ENCODE peak calls at places on chromosomes 6 and 20, in four cellular contexts. S is WTC11, N is GM12878, O is K562. L is an unnamed sample.
A peak's percentile ranks its signal among the peaks of the same experiment; 100 is the strongest.

GRCh38 chr6:113048741-113049140 is 701.6 kb downstream of the RFPL4B start:
- DNase-seq in S (no peak), N (no peak), O (no peak), L (no peak)

GRCh38 chr20:56422131-56422823 is 10.2 kb downstream of the CASS4 start:
- DNase-seq in N (no peak), S (no peak), O (peak; percentile 41), L (no peak)

GRCh38 chr20:48932375-48932941 is 10.9 kb downstream of the ARFGEF2 start:
- DNase-seq in N (no peak), O (no peak), S (no peak), L (no peak)

GRCh38 chr20:50193169-50193850 is 2.7 kb downstream of the CEBPB start:
- DNase-seq in S (no peak), N (no peak), O (peak; percentile 60), L (no peak)

GRCh38 chr6:485655-486054 is 94.1 kb downstream of the IRF4 start:
- DNase-seq in S (no peak), N (no peak), O (no peak), L (no peak)

GRCh38 chr6:68876792-68877493 is 241.9 kb downstream of the ADGRB3 start:
- DNase-seq in S (no peak), N (no peak), O (no peak), L (no peak)

GRCh38 chr20:62269378-62269777 is 31.1 kb downstream of the OSBPL2 start:
- DNase-seq in N (no peak), O (no peak), S (no peak), L (no peak)

GRCh38 chr20:17793986-17794385 is 94.2 kb downstream of the BANF2 start:
- DNase-seq in S (no peak), O (no peak), N (no peak), L (no peak)

GRCh38 chr6:147530132-147531060 is 21.9 kb downstream of the SAMD5 start:
- DNase-seq in N (peak; percentile 20), O (no peak), S (no peak), L (no peak)

GRCh38 chr20:58913079-58913478 is 60.6 kb downstream of the GNAS start:
- DNase-seq in S (no peak), N (no peak), O (no peak), L (no peak)

GRCh38 chr6:11785449-11785951 is 6.9 kb upstream of the ADTRP start:
- DNase-seq in N (peak; percentile 73), O (no peak), S (no peak), L (no peak)

GRCh38 chr6:125750692-125751333 is 1.4 kb downstream of the HEY2 start:
- DNase-seq in S (no peak), O (no peak), N (no peak), L (no peak)

GRCh38 chr6:159935633-159936032 is 33.2 kb upstream of the IGF2R start:
- DNase-seq in N (no peak), O (no peak), S (no peak), L (no peak)

GRCh38 chr6:147195510-147195909 is 8.7 kb upstream of the STXBP5 start:
- DNase-seq in S (no peak), N (no peak), O (no peak), L (no peak)

GRCh38 chr6:93679836-93680235 is 260.5 kb upstream of the EPHA7 start:
- DNase-seq in S (no peak), O (no peak), N (no peak), L (no peak)

DNA sequence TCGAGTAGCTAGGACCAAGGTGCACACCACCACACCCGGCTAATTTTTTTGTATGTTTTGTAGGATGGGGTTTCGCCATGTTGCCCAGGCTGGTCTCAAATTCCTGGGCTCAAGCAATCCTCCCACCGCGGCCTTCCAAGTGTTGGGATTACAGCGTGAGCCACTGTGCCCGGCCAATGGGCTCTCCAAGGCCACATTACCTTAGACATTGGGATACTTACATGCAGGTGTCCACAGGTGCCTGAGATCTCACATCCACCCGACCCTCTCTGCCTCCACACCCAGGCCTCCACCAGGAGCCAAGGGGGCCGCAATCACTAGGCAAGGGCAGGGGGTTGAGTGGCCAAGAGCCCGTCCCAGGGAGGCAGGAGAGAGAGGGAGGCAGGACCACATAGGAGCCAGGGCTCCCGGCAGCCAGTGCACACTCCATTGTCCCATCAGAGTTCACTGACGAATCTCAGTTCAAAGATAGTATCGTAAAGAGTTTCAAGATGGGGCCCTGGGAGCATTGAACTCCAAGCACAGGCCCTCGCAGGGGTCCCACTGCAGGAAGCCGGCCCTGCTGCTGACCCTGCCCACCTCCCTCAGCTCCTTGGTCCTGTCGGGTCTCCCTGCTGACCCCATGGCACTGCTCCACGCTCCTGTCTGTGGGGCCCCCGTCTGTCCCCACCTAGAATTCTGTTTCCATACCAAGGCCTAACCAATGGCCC is 55.3 kb downstream of the SSR1 start:
- DNase-seq in N (no peak), S (no peak), O (no peak), L (no peak)
- TF ChIP-seq USF2 in N (no peak), S (no peak), O (no peak), L (no peak)

GRCh38 chr20:32231245-32231644 is 23.6 kb downstream of the POFUT1 start:
- DNase-seq in O (no peak), S (no peak), N (no peak), L (no peak)

GRCh38 chr20:32230707-32231106 is 23.0 kb downstream of the POFUT1 start:
- DNase-seq in N (no peak), S (no peak), O (no peak), L (no peak)

GRCh38 chr20:32232487-32232886 is 24.8 kb downstream of the POFUT1 start:
- DNase-seq in O (no peak), N (no peak), S (no peak), L (no peak)

GRCh38 chr20:32234135-32234808 is 26.6 kb downstream of the POFUT1 start:
- DNase-seq in O (no peak), S (no peak), N (no peak), L (no peak)

GRCh38 chr20:32231847-32232246 is 24.2 kb downstream of the POFUT1 start:
- DNase-seq in S (no peak), O (no peak), N (no peak), L (no peak)
- TF ChIP-seq USF1 in S (no peak), O (no peak), N (no peak), L (no peak)

GRCh38 chr6:73367761-73368355 is 1.8 kb downstream of the OOEP start:
- DNase-seq in O (no peak), N (no peak), S (no peak), L (no peak)

GRCh38 chr6:73368675-73369074 is 1.0 kb downstream of the OOEP start:
- DNase-seq in N (no peak), S (no peak), O (no peak), L (no peak)

GRCh38 chr6:73371984-73372383 is 2.3 kb upstream of the OOEP start:
- DNase-seq in O (no peak), S (no peak), N (no peak), L (no peak)

GRCh38 chr6:73369157-73369556 is 540 bp downstream of the OOEP start:
- DNase-seq in O (no peak), N (no peak), S (no peak), L (no peak)

DNA sequence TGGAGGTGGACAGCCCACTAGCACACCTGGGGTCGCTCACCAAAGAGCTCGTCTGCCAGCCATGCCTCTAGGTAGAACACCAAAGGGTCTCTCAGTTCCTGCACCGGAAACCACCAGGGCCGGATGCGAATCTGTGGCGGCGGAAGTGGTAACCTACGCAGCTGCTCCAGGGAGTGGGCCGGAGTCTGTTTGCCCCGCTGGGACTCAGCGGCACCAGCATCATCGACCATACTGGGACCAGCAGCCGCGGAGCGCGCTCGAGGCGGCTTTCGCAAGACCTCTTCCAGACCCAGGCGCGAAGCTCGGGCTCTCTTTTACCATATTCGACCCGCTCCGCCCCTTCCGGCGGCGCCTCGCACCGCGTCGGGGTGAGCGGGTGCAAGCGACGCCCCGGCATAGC is at the start of gene OOEP:
- DNase-seq in N (no peak), S (no peak), O (no peak), L (no peak)
- TF ChIP-seq USF2 in N (no peak), S (no peak), O (no peak), L (no peak)

DNA sequence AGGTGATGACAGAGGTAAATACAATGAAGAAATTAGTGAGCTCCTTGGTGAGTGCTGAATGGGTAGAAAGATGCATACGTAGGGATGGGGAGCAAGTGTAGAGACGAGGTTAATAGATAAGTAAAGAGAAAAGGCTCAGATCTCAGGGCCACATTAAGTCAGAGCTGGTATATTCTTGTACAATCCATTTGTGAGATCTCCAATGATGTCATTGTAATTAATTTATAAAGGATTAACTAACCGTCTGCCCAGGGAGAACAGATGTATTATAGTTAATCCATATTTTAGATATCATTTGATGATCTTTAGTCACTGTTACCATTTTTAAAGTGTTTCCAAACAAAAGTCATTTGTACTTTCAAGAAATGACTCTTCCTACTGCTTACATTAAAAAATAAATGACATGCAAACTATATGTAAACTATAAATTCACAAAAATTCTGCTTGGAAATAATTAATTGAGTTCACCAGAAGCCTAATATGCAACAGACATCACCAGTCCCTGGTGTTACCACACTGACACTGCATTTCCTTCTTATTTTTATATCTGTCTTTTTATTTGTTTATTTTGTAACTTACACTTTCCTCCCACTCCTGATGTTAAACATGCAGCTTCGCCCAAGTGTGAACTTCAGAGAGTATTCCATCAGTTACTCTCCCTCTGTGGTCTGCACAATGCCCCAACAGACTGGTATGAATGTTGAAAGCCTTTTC is 43.6 kb downstream of the SMPDL3A start:
- DNase-seq in O (no peak), S (no peak), N (no peak), L (no peak)
- TF ChIP-seq USF1 in O (no peak), S (no peak), N (no peak), L (no peak)

DNA sequence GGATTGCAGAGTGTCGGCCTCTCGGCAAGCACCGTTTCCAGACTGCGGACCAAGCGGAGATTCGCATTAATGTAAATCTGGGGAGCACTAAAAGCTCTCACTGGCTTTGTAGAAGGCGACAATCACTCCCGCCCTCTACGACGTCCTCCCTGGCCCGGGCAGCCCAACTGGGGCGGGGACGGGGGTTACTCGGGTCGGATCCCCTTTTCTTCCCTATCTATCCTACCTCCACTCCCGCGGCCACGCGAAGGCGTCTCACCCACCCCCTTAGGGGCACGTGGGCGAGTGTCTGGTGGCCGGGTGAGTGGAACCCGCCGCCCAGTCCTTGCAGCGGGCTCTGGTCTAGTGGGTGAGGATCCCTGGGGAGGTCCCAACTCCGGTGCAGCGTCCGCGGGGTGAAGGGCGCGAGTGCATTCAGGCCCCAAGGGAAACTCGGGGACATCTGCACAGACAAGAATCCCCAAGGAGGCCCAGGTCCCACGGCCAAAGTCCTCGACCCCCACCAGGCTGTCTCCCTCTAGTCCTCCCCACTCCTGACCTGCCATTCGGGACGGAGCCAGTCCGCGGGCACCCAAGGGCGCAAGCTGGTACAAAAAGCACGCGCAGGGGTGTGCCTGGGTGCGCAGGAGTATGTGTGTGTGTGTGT is 42.4 kb upstream of the OSTM1 start:
- DNase-seq in N (no peak), O (no peak), S (no peak), L (peak; percentile 57)
- TF ChIP-seq USF2 in N (no peak), O (no peak), S (no peak), L (no peak)

GRCh38 chr6:132007474-132008190 is 56.5 kb upstream of the CCN2 start:
- DNase-seq in O (no peak), S (no peak), N (no peak), L (no peak)
- TF ChIP-seq USF1 in O (no peak), S (no peak), N (no peak), L (no peak)

GRCh38 chr6:43124481-43124880 is 46.6 kb upstream of the SRF start:
- DNase-seq in O (no peak), N (no peak), S (no peak), L (no peak)

GRCh38 chr6:43120938-43121913 is 45.1 kb downstream of the PTK7 start:
- DNase-seq in S (no peak), O (no peak), N (no peak), L (no peak)

GRCh38 chr6:43120101-43120730 is 44.1 kb downstream of the PTK7 start:
- DNase-seq in N (no peak), S (no peak), O (no peak), L (no peak)

GRCh38 chr6:43123691-43124314 is 47.3 kb upstream of the SRF start:
- DNase-seq in O (no peak), S (peak; percentile 39), N (no peak), L (peak; percentile 61)

GRCh38 chr6:43122146-43122545 is 46.0 kb downstream of the PTK7 start:
- DNase-seq in N (no peak), S (no peak), O (no peak), L (no peak)
- TF ChIP-seq USF2 in N (no peak), S (no peak), O (no peak), L (no peak)

L was measured in SK-N-SH.